ENCODE peak calls at places on chromosomes 13 and 19, in seven cellular contexts. One of them, this sample, is unnamed.

GRCh38 chr19:17950310-17951150 is 16.4 kb upstream of the KCNN1 start:
- DNase-seq in esophagus squamous epithelium: no peak
- DNase-seq in cardiac fibroblast: no peak
- DNase-seq in GM12865: no peak
- DNase-seq in stimulated activated CD4-positive, alpha-beta T cell treated with anti-CD3 and anti-CD28 coated beads, TNF-alpha, amount 100 ng/mL, for 48 hours: no peak
- DNase-seq in activated T-cell treated with anti-CD3 and anti-CD28 coated beads for 1 hour: no peak
- DNase-seq in SK-N-DZ: peak
- DNase-seq in this sample: no peak

GRCh38 chr19:10274589-10274988 is 3.7 kb downstream of the ICAM1 start:
- DNase-seq in esophagus squamous epithelium: no peak
- DNase-seq in cardiac fibroblast: no peak
- DNase-seq in GM12865: no peak
- DNase-seq in stimulated activated CD4-positive, alpha-beta T cell treated with anti-CD3 and anti-CD28 coated beads, TNF-alpha, amount 100 ng/mL, for 48 hours: no peak
- DNase-seq in activated T-cell treated with anti-CD3 and anti-CD28 coated beads for 1 hour: no peak
- DNase-seq in SK-N-DZ: no peak
- DNase-seq in this sample: no peak

GRCh38 chr13:106163426-106163825 is 372.0 kb downstream of the EFNB2 start:
- DNase-seq in esophagus squamous epithelium: no peak
- DNase-seq in cardiac fibroblast: no peak
- DNase-seq in GM12865: no peak
- DNase-seq in stimulated activated CD4-positive, alpha-beta T cell treated with anti-CD3 and anti-CD28 coated beads, TNF-alpha, amount 100 ng/mL, for 48 hours: no peak
- DNase-seq in activated T-cell treated with anti-CD3 and anti-CD28 coated beads for 1 hour: no peak
- DNase-seq in SK-N-DZ: no peak
- DNase-seq in this sample: no peak

GRCh38 chr19:1062387-1063029 is 4.5 kb upstream of the ARHGAP45 start:
- DNase-seq in esophagus squamous epithelium: no peak
- DNase-seq in cardiac fibroblast: no peak
- DNase-seq in GM12865: no peak
- DNase-seq in stimulated activated CD4-positive, alpha-beta T cell treated with anti-CD3 and anti-CD28 coated beads, TNF-alpha, amount 100 ng/mL, for 48 hours: peak
- DNase-seq in activated T-cell treated with anti-CD3 and anti-CD28 coated beads for 1 hour: no peak
- DNase-seq in SK-N-DZ: no peak
- DNase-seq in this sample: no peak

GRCh38 chr13:111908391-111908790 is 158.6 kb upstream of the SOX1 start:
- DNase-seq in esophagus squamous epithelium: no peak
- DNase-seq in cardiac fibroblast: no peak
- DNase-seq in GM12865: no peak
- DNase-seq in stimulated activated CD4-positive, alpha-beta T cell treated with anti-CD3 and anti-CD28 coated beads, TNF-alpha, amount 100 ng/mL, for 48 hours: no peak
- DNase-seq in activated T-cell treated with anti-CD3 and anti-CD28 coated beads for 1 hour: no peak
- DNase-seq in SK-N-DZ: no peak
- DNase-seq in this sample: no peak

GRCh38 chr13:49113526-49114286 is 106.4 kb upstream of the MLNR start:
- DNase-seq in esophagus squamous epithelium: no peak
- DNase-seq in cardiac fibroblast: peak
- DNase-seq in GM12865: no peak
- DNase-seq in stimulated activated CD4-positive, alpha-beta T cell treated with anti-CD3 and anti-CD28 coated beads, TNF-alpha, amount 100 ng/mL, for 48 hours: no peak
- DNase-seq in activated T-cell treated with anti-CD3 and anti-CD28 coated beads for 1 hour: no peak
- DNase-seq in SK-N-DZ: no peak
- DNase-seq in this sample: no peak

GRCh38 chr19:33500991-33501390 is 20.6 kb downstream of the PEPD start:
- DNase-seq in esophagus squamous epithelium: no peak
- DNase-seq in cardiac fibroblast: no peak
- DNase-seq in GM12865: no peak
- DNase-seq in stimulated activated CD4-positive, alpha-beta T cell treated with anti-CD3 and anti-CD28 coated beads, TNF-alpha, amount 100 ng/mL, for 48 hours: no peak
- DNase-seq in activated T-cell treated with anti-CD3 and anti-CD28 coated beads for 1 hour: no peak
- DNase-seq in SK-N-DZ: no peak
- DNase-seq in this sample: no peak

GRCh38 chr13:54841682-54842081 is 1813.1 kb downstream of the OLFM4 start:
- DNase-seq in esophagus squamous epithelium: no peak
- DNase-seq in cardiac fibroblast: no peak
- DNase-seq in GM12865: no peak
- DNase-seq in stimulated activated CD4-positive, alpha-beta T cell treated with anti-CD3 and anti-CD28 coated beads, TNF-alpha, amount 100 ng/mL, for 48 hours: no peak
- DNase-seq in activated T-cell treated with anti-CD3 and anti-CD28 coated beads for 1 hour: no peak
- DNase-seq in SK-N-DZ: no peak
- DNase-seq in this sample: no peak

GRCh38 chr13:45341799-45342584 is 1.0 kb upstream of the TPT1 start:
- DNase-seq in esophagus squamous epithelium: no peak
- DNase-seq in cardiac fibroblast: peak
- DNase-seq in GM12865: no peak
- DNase-seq in stimulated activated CD4-positive, alpha-beta T cell treated with anti-CD3 and anti-CD28 coated beads, TNF-alpha, amount 100 ng/mL, for 48 hours: no peak
- DNase-seq in activated T-cell treated with anti-CD3 and anti-CD28 coated beads for 1 hour: no peak
- DNase-seq in SK-N-DZ: no peak
- DNase-seq in this sample: no peak

GRCh38 chr13:49731766-49732165 is 40.5 kb upstream of the EBPL start:
- DNase-seq in esophagus squamous epithelium: no peak
- DNase-seq in cardiac fibroblast: peak
- DNase-seq in GM12865: no peak
- DNase-seq in stimulated activated CD4-positive, alpha-beta T cell treated with anti-CD3 and anti-CD28 coated beads, TNF-alpha, amount 100 ng/mL, for 48 hours: no peak
- DNase-seq in activated T-cell treated with anti-CD3 and anti-CD28 coated beads for 1 hour: no peak
- DNase-seq in SK-N-DZ: no peak
- DNase-seq in this sample: no peak

GRCh38 chr13:111219306-111219705 is 101.1 kb upstream of the TEX29 start:
- DNase-seq in esophagus squamous epithelium: no peak
- DNase-seq in cardiac fibroblast: peak
- DNase-seq in GM12865: no peak
- DNase-seq in stimulated activated CD4-positive, alpha-beta T cell treated with anti-CD3 and anti-CD28 coated beads, TNF-alpha, amount 100 ng/mL, for 48 hours: no peak
- DNase-seq in activated T-cell treated with anti-CD3 and anti-CD28 coated beads for 1 hour: no peak
- DNase-seq in SK-N-DZ: no peak
- DNase-seq in this sample: no peak

GRCh38 chr13:83085186-83085900 is 796.9 kb downstream of the SLITRK1 start:
- DNase-seq in esophagus squamous epithelium: no peak
- DNase-seq in cardiac fibroblast: peak
- DNase-seq in GM12865: no peak
- DNase-seq in stimulated activated CD4-positive, alpha-beta T cell treated with anti-CD3 and anti-CD28 coated beads, TNF-alpha, amount 100 ng/mL, for 48 hours: no peak
- DNase-seq in activated T-cell treated with anti-CD3 and anti-CD28 coated beads for 1 hour: no peak
- DNase-seq in SK-N-DZ: no peak
- DNase-seq in this sample: no peak

GRCh38 chr19:55354698-55355212 is at the start of gene COX6B2:
- DNase-seq in esophagus squamous epithelium: no peak
- DNase-seq in cardiac fibroblast: no peak
- DNase-seq in GM12865: no peak
- DNase-seq in stimulated activated CD4-positive, alpha-beta T cell treated with anti-CD3 and anti-CD28 coated beads, TNF-alpha, amount 100 ng/mL, for 48 hours: no peak
- DNase-seq in activated T-cell treated with anti-CD3 and anti-CD28 coated beads for 1 hour: no peak
- DNase-seq in SK-N-DZ: no peak
- DNase-seq in this sample: no peak

GRCh38 chr19:41808663-41809566 is 12.5 kb downstream of the CEACAM3 start:
- DNase-seq in esophagus squamous epithelium: no peak
- DNase-seq in cardiac fibroblast: no peak
- DNase-seq in GM12865: no peak
- DNase-seq in stimulated activated CD4-positive, alpha-beta T cell treated with anti-CD3 and anti-CD28 coated beads, TNF-alpha, amount 100 ng/mL, for 48 hours: no peak
- DNase-seq in activated T-cell treated with anti-CD3 and anti-CD28 coated beads for 1 hour: no peak
- DNase-seq in SK-N-DZ: no peak
- DNase-seq in this sample: no peak

GRCh38 chr13:39350461-39350881 is 252.5 kb downstream of the LHFPL6 start:
- DNase-seq in esophagus squamous epithelium: no peak
- DNase-seq in cardiac fibroblast: peak
- DNase-seq in GM12865: no peak
- DNase-seq in stimulated activated CD4-positive, alpha-beta T cell treated with anti-CD3 and anti-CD28 coated beads, TNF-alpha, amount 100 ng/mL, for 48 hours: no peak
- DNase-seq in activated T-cell treated with anti-CD3 and anti-CD28 coated beads for 1 hour: no peak
- DNase-seq in SK-N-DZ: no peak
- DNase-seq in this sample: no peak

GRCh38 chr19:53991224-53992113 is at the start of gene CACNG6:
- DNase-seq in esophagus squamous epithelium: no peak
- DNase-seq in cardiac fibroblast: peak
- DNase-seq in GM12865: no peak
- DNase-seq in stimulated activated CD4-positive, alpha-beta T cell treated with anti-CD3 and anti-CD28 coated beads, TNF-alpha, amount 100 ng/mL, for 48 hours: no peak
- DNase-seq in activated T-cell treated with anti-CD3 and anti-CD28 coated beads for 1 hour: no peak
- DNase-seq in SK-N-DZ: peak
- DNase-seq in this sample: no peak

GRCh38 chr13:77381059-77381458 is 54.2 kb upstream of the MYCBP2 start:
- DNase-seq in esophagus squamous epithelium: no peak
- DNase-seq in cardiac fibroblast: no peak
- DNase-seq in GM12865: no peak
- DNase-seq in stimulated activated CD4-positive, alpha-beta T cell treated with anti-CD3 and anti-CD28 coated beads, TNF-alpha, amount 100 ng/mL, for 48 hours: no peak
- DNase-seq in activated T-cell treated with anti-CD3 and anti-CD28 coated beads for 1 hour: no peak
- DNase-seq in SK-N-DZ: no peak
- DNase-seq in this sample: no peak

GRCh38 chr13:40240293-40240692 is 426.1 kb downstream of the FOXO1 start:
- DNase-seq in esophagus squamous epithelium: no peak
- DNase-seq in cardiac fibroblast: no peak
- DNase-seq in GM12865: no peak
- DNase-seq in stimulated activated CD4-positive, alpha-beta T cell treated with anti-CD3 and anti-CD28 coated beads, TNF-alpha, amount 100 ng/mL, for 48 hours: no peak
- DNase-seq in activated T-cell treated with anti-CD3 and anti-CD28 coated beads for 1 hour: no peak
- DNase-seq in SK-N-DZ: no peak
- DNase-seq in this sample: no peak

GRCh38 chr13:40485611-40486517 is 180.6 kb downstream of the FOXO1 start:
- DNase-seq in esophagus squamous epithelium: no peak
- DNase-seq in cardiac fibroblast: no peak
- DNase-seq in GM12865: peak
- DNase-seq in stimulated activated CD4-positive, alpha-beta T cell treated with anti-CD3 and anti-CD28 coated beads, TNF-alpha, amount 100 ng/mL, for 48 hours: peak
- DNase-seq in activated T-cell treated with anti-CD3 and anti-CD28 coated beads for 1 hour: peak
- DNase-seq in SK-N-DZ: no peak
- DNase-seq in this sample: peak

GRCh38 chr13:26585136-26585535 is 27.7 kb downstream of the WASF3 start:
- DNase-seq in esophagus squamous epithelium: no peak
- DNase-seq in cardiac fibroblast: no peak
- DNase-seq in GM12865: no peak
- DNase-seq in stimulated activated CD4-positive, alpha-beta T cell treated with anti-CD3 and anti-CD28 coated beads, TNF-alpha, amount 100 ng/mL, for 48 hours: no peak
- DNase-seq in activated T-cell treated with anti-CD3 and anti-CD28 coated beads for 1 hour: no peak
- DNase-seq in SK-N-DZ: no peak
- DNase-seq in this sample: no peak

GRCh38 chr13:52345048-52345447 is 60.9 kb downstream of the THSD1 start:
- DNase-seq in esophagus squamous epithelium: no peak
- DNase-seq in cardiac fibroblast: peak
- DNase-seq in GM12865: no peak
- DNase-seq in stimulated activated CD4-positive, alpha-beta T cell treated with anti-CD3 and anti-CD28 coated beads, TNF-alpha, amount 100 ng/mL, for 48 hours: no peak
- DNase-seq in activated T-cell treated with anti-CD3 and anti-CD28 coated beads for 1 hour: no peak
- DNase-seq in SK-N-DZ: no peak
- DNase-seq in this sample: no peak

GRCh38 chr13:113065406-113066141 is 40.0 kb upstream of the F7 start:
- DNase-seq in esophagus squamous epithelium: no peak
- DNase-seq in cardiac fibroblast: no peak
- DNase-seq in GM12865: no peak
- DNase-seq in stimulated activated CD4-positive, alpha-beta T cell treated with anti-CD3 and anti-CD28 coated beads, TNF-alpha, amount 100 ng/mL, for 48 hours: no peak
- DNase-seq in activated T-cell treated with anti-CD3 and anti-CD28 coated beads for 1 hour: no peak
- DNase-seq in SK-N-DZ: no peak
- DNase-seq in this sample: no peak

GRCh38 chr19:39078436-39079200 is 5.5 kb upstream of the ACP7 start:
- DNase-seq in esophagus squamous epithelium: no peak
- DNase-seq in cardiac fibroblast: peak
- DNase-seq in GM12865: no peak
- DNase-seq in stimulated activated CD4-positive, alpha-beta T cell treated with anti-CD3 and anti-CD28 coated beads, TNF-alpha, amount 100 ng/mL, for 48 hours: no peak
- DNase-seq in activated T-cell treated with anti-CD3 and anti-CD28 coated beads for 1 hour: no peak
- DNase-seq in SK-N-DZ: no peak
- DNase-seq in this sample: no peak

GRCh38 chr13:110509971-110510786 is 51.3 kb downstream of the RAB20 start:
- DNase-seq in esophagus squamous epithelium: no peak
- DNase-seq in cardiac fibroblast: no peak
- DNase-seq in GM12865: no peak
- DNase-seq in stimulated activated CD4-positive, alpha-beta T cell treated with anti-CD3 and anti-CD28 coated beads, TNF-alpha, amount 100 ng/mL, for 48 hours: no peak
- DNase-seq in activated T-cell treated with anti-CD3 and anti-CD28 coated beads for 1 hour: no peak
- DNase-seq in SK-N-DZ: no peak
- DNase-seq in this sample: no peak

GRCh38 chr19:43078311-43078710 is 4.2 kb downstream of the PSG2 start:
- DNase-seq in esophagus squamous epithelium: no peak
- DNase-seq in cardiac fibroblast: peak
- DNase-seq in GM12865: no peak
- DNase-seq in stimulated activated CD4-positive, alpha-beta T cell treated with anti-CD3 and anti-CD28 coated beads, TNF-alpha, amount 100 ng/mL, for 48 hours: no peak
- DNase-seq in activated T-cell treated with anti-CD3 and anti-CD28 coated beads for 1 hour: no peak
- DNase-seq in SK-N-DZ: no peak
- DNase-seq in this sample: no peak

This sample was measured in naive thymus-derived CD8-positive, alpha-beta T cell.